ENCODE peak calls at places on chromosomes 1 and 21, in seven cellular contexts. H, O, P, C, B, M and K are unnamed samples.

GRCh38 chr1:172388490-172388889 is 32.0 kb upstream of the C1orf105 start:
- DNase-seq in H (no peak), O (no peak), P (no peak), C (no peak), B (no peak), M (no peak), K (no peak)

GRCh38 chr1:111334169-111334568 is 43.5 kb downstream of the CHIA start:
- DNase-seq in H (peak; percentile 7), O (no peak), P (no peak), C (peak; percentile 21), B (no peak), M (no peak), K (peak; percentile 40)

GRCh38 chr1:16386454-16387113 is 19.5 kb downstream of the SZRD1 start:
- DNase-seq in H (peak; percentile 11), O (no peak), P (no peak), C (no peak), B (no peak), M (no peak), K (peak; percentile 90)

GRCh38 chr1:45414746-45415145 is 74.5 kb upstream of the MUTYH start:
- DNase-seq in H (no peak), O (no peak), P (no peak), C (no peak), B (no peak), M (no peak), K (no peak)

GRCh38 chr1:20405051-20405754 is 80.8 kb downstream of the CAMK2N1 start:
- DNase-seq in H (no peak), O (no peak), P (no peak), C (no peak), B (no peak), M (no peak), K (no peak)

GRCh38 chr21:16145479-16145878 is 415.7 kb downstream of the USP25 start:
- DNase-seq in H (no peak), O (no peak), P (no peak), C (no peak), B (no peak), M (no peak), K (no peak)

GRCh38 chr1:247536340-247536739 is at the start of gene OR2C3:
- DNase-seq in H (no peak), O (no peak), P (no peak), C (no peak), B (no peak), M (no peak), K (no peak)

GRCh38 chr1:46761740-46762139 is 37.1 kb upstream of the CYP4B1 start:
- DNase-seq in H (no peak), O (no peak), P (no peak), C (no peak), B (no peak), M (no peak), K (no peak)

GRCh38 chr1:75258351-75258750 is 124.2 kb downstream of the LHX8 start:
- DNase-seq in H (no peak), O (no peak), P (no peak), C (no peak), B (no peak), M (no peak), K (no peak)